ENCODE peak calls at places on chromosomes 5 and 9, in seven cellular contexts. Z is Daoy, I is occipital lobe, M is tibial artery, L is SJSA1, V is GM13976, Y is kidney. G is an unnamed sample.

GRCh38 chr5:177491429-177491945 is 5.9 kb downstream of the PDLIM7 start:
- DNase-seq in I (no peak), Y (peak), V (no peak), Z (peak), M (no peak), L (no peak), G (peak)

GRCh38 chr9:87422999-87423398 is 74.7 kb upstream of the DAPK1 start:
- DNase-seq in V (no peak), Y (no peak), L (no peak), I (no peak), M (no peak), Z (no peak), G (no peak)

GRCh38 chr5:59174248-59174844 is 591.5 kb downstream of the RAB3C start:
- DNase-seq in M (no peak), Y (no peak), I (no peak), L (peak), Z (peak), V (peak), G (peak)

GRCh38 chr5:2005101-2006041 is 122.6 kb upstream of the IRX4 start:
- DNase-seq in M (no peak), I (no peak), Z (no peak), Y (no peak), L (no peak), V (no peak), G (no peak)

GRCh38 chr9:97067490-97067889 is 28.5 kb upstream of the CTSV start:
- DNase-seq in L (no peak), Z (no peak), V (no peak), I (no peak), M (no peak), Y (no peak), G (no peak)

GRCh38 chr5:14266686-14267085 is 123.5 kb downstream of the TRIO start:
- DNase-seq in Z (no peak), M (no peak), Y (no peak), L (no peak), V (no peak), I (no peak), G (peak)

GRCh38 chr5:118253401-118254061 is 734.8 kb downstream of the DTWD2 start:
- DNase-seq in I (no peak), L (no peak), V (no peak), M (no peak), Y (no peak), Z (no peak), G (no peak)

GRCh38 chr9:100160021-100160420 is 61.0 kb downstream of the INVS start:
- DNase-seq in Z (no peak), I (no peak), V (peak), M (no peak), L (no peak), Y (no peak), G (no peak)

GRCh38 chr9:87194471-87194870 is 247.2 kb upstream of the GAS1 start:
- DNase-seq in I (no peak), M (no peak), Z (peak), Y (no peak), V (no peak), L (peak), G (no peak)

GRCh38 chr9:33125871-33126822 is 41.0 kb downstream of the B4GALT1 start:
- DNase-seq in Y (no peak), Z (peak), M (no peak), I (no peak), L (no peak), V (no peak), G (peak)

GRCh38 chr5:155699385-155699784 is 627.6 kb upstream of the SGCD start:
- DNase-seq in V (no peak), I (no peak), L (no peak), Y (no peak), Z (no peak), M (no peak), G (no peak)

GRCh38 chr5:75670571-75670970 is 46.7 kb downstream of the POC5 start:
- DNase-seq in L (no peak), V (no peak), I (no peak), M (no peak), Z (no peak), Y (no peak), G (no peak)

GRCh38 chr5:59093329-59093728 is 510.5 kb downstream of the RAB3C start:
- DNase-seq in I (no peak), Z (no peak), M (no peak), V (no peak), L (no peak), Y (no peak), G (no peak)

GRCh38 chr9:135359764-135360163 is 119.8 kb upstream of the PPP1R26 start:
- DNase-seq in M (no peak), Y (no peak), I (no peak), L (no peak), V (no peak), Z (no peak), G (no peak)

GRCh38 chr9:124280176-124280691 is 22.5 kb downstream of the NEK6 start:
- DNase-seq in Y (no peak), V (no peak), M (peak), I (no peak), L (peak), Z (peak), G (no peak)

GRCh38 chr5:176747670-176748072 is 62.7 kb upstream of the UNC5A start:
- DNase-seq in V (peak), I (no peak), Y (no peak), M (no peak), L (no peak), Z (no peak), G (no peak)

GRCh38 chr9:87812375-87813118 is 70.1 kb upstream of the SPATA31E1 start:
- DNase-seq in Y (no peak), I (no peak), M (no peak), L (peak), Z (peak), V (peak), G (peak)

GRCh38 chr9:124346347-124347163 is 68.7 kb downstream of the PSMB7 start:
- DNase-seq in Y (peak), L (no peak), Z (no peak), V (peak), M (no peak), I (no peak), G (no peak)

GRCh38 chr5:65938256-65938655 is 11.9 kb downstream of the ERBIN start:
- DNase-seq in M (no peak), I (no peak), Z (no peak), Y (no peak), L (no peak), V (no peak), G (no peak)

GRCh38 chr9:113868501-113868900 is 7.6 kb upstream of the ZNF618 start:
- DNase-seq in Z (no peak), M (no peak), I (no peak), V (no peak), L (no peak), Y (no peak), G (no peak)

GRCh38 chr9:106859957-106860715 is 2.8 kb upstream of the ZNF462 start:
- DNase-seq in M (no peak), V (peak), L (peak), Z (peak), Y (peak), I (no peak), G (no peak)

GRCh38 chr5:72093231-72093630 is 14.0 kb upstream of the MAP1B start:
- DNase-seq in L (peak), Z (peak), M (no peak), Y (no peak), I (no peak), V (no peak), G (no peak)

GRCh38 chr9:104927216-104927911 is 591 bp downstream of the ABCA1 start:
- DNase-seq in Z (peak), V (peak), Y (peak), L (peak), M (peak), I (peak), G (peak)

GRCh38 chr5:154523704-154524103 is 45.7 kb upstream of the HAND1 start:
- DNase-seq in M (no peak), Z (peak), Y (no peak), I (no peak), L (peak), V (no peak), G (peak)

GRCh38 chr9:35792826-35793225 is 1.4 kb downstream of the NPR2 start:
- DNase-seq in Z (no peak), I (no peak), M (no peak), L (no peak), V (no peak), Y (no peak), G (no peak)

GRCh38 chr5:107619781-107620180 is 51.0 kb downstream of the EFNA5 start:
- DNase-seq in V (no peak), Y (no peak), I (no peak), L (no peak), M (no peak), Z (no peak), G (no peak)

GRCh38 chr5:78592735-78593386 is 55.7 kb downstream of the LHFPL2 start:
- DNase-seq in Z (no peak), M (no peak), V (no peak), Y (no peak), I (no peak), L (no peak), G (no peak)

GRCh38 chr9:130237071-130237470 is 28.5 kb upstream of the HMCN2 start:
- DNase-seq in M (no peak), V (no peak), Z (peak), L (peak), I (no peak), Y (no peak), G (no peak)

GRCh38 chr5:36712719-36713118 is 106.3 kb downstream of the SLC1A3 start:
- DNase-seq in M (no peak), Y (no peak), V (no peak), L (no peak), Z (no peak), I (no peak), G (no peak)

GRCh38 chr5:63570752-63571151 is 391.5 kb downstream of the HTR1A start:
- DNase-seq in Z (no peak), Y (peak), I (no peak), M (no peak), V (no peak), L (no peak), G (no peak)

GRCh38 chr5:31585519-31586270 is 53.2 kb upstream of the PDZD2 start:
- DNase-seq in I (no peak), V (no peak), Y (no peak), Z (peak), L (peak), M (no peak), G (no peak)

GRCh38 chr9:77194423-77194822 is 17.1 kb downstream of the VPS13A start:
- DNase-seq in M (no peak), V (no peak), Y (no peak), Z (no peak), I (no peak), L (no peak), G (no peak)

GRCh38 chr5:130277522-130277921 is 373.3 kb downstream of the CHSY3 start:
- DNase-seq in M (no peak), L (no peak), I (no peak), Y (no peak), V (no peak), Z (no peak), G (no peak)

GRCh38 chr5:64773533-64773932 is 4.8 kb downstream of the CWC27 start:
- DNase-seq in M (no peak), Y (no peak), L (no peak), V (no peak), Z (no peak), I (no peak), G (no peak)

GRCh38 chr5:34497031-34497808 is 158.9 kb upstream of the RAI14 start:
- DNase-seq in I (no peak), Y (peak), L (no peak), Z (no peak), V (no peak), M (peak), G (no peak)

GRCh38 chr5:163890211-163890610 is 384.8 kb downstream of the MAT2B start:
- DNase-seq in Y (no peak), Z (no peak), I (no peak), L (no peak), M (no peak), V (no peak), G (no peak)

GRCh38 chr9:20270176-20270575 is 352.1 kb downstream of the MLLT3 start:
- DNase-seq in I (no peak), Z (no peak), M (no peak), Y (no peak), L (no peak), V (no peak), G (no peak)